ENCODE peak calls at places on chromosomes 16 and 17, in seven cellular contexts. N, Z, O, H, A, C and D are unnamed samples.

GRCh38 chr17:48261297-48261880 is 153.8 kb downstream of the SNX11 start:
- DNase-seq in O (no peak), N (no peak), H (no peak), Z (no peak), A (peak), C (no peak), D (no peak)

GRCh38 chr17:74773871-74774286 is 2.3 kb downstream of the NAT9 start:
- DNase-seq in A (no peak), Z (peak), N (no peak), C (no peak), H (no peak), O (no peak), D (peak)

GRCh38 chr16:57904101-57904500 is 66.8 kb downstream of the CNGB1 start:
- DNase-seq in N (no peak), C (no peak), A (no peak), H (no peak), Z (no peak), O (no peak), D (no peak)

GRCh38 chr16:1818204-1818872 is 8.3 kb downstream of the HAGH start:
- DNase-seq in O (no peak), C (no peak), Z (no peak), H (no peak), N (no peak), A (no peak), D (no peak)

GRCh38 chr16:67395458-67396158 is 2.3 kb upstream of the TPPP3 start:
- DNase-seq in A (no peak), N (no peak), H (no peak), Z (no peak), C (peak), O (no peak), D (no peak)

GRCh38 chr16:89246903-89247733 is 29.6 kb downstream of the ZNF778 start:
- DNase-seq in N (peak), H (peak), A (peak), O (peak), Z (peak), C (peak), D (peak)

GRCh38 chr17:27986805-27987684 is 55.4 kb upstream of the NLK start:
- DNase-seq in N (no peak), C (no peak), A (no peak), O (no peak), H (no peak), Z (peak), D (no peak)

GRCh38 chr17:48576479-48577309 is 1.5 kb downstream of the HOXB4 start:
- DNase-seq in O (no peak), A (no peak), H (no peak), N (no peak), C (no peak), Z (peak), D (no peak)

GRCh38 chr17:36939059-36939943 is 2.0 kb downstream of the LHX1 start:
- DNase-seq in Z (no peak), O (no peak), C (no peak), N (no peak), H (no peak), A (no peak), D (no peak)

GRCh38 chr17:12958786-12959185 is 59.0 kb downstream of the ELAC2 start:
- DNase-seq in C (no peak), H (no peak), N (no peak), Z (peak), O (no peak), A (no peak), D (no peak)

GRCh38 chr16:47833771-47834170 is 322.0 kb downstream of the ABCC12 start:
- DNase-seq in H (no peak), A (no peak), N (no peak), O (no peak), Z (no peak), C (no peak), D (no peak)

GRCh38 chr17:28972437-28972836 is 21.1 kb upstream of the PHF12 start:
- DNase-seq in A (peak), H (no peak), C (no peak), O (no peak), N (no peak), Z (peak), D (no peak)

GRCh38 chr17:6677158-6677831 is 25.7 kb downstream of the C17orf100 start:
- DNase-seq in H (no peak), N (no peak), O (no peak), A (no peak), C (no peak), Z (peak), D (no peak)

GRCh38 chr16:47490471-47490870 is 29.3 kb downstream of the PHKB start:
- DNase-seq in A (no peak), H (no peak), N (no peak), O (no peak), C (no peak), Z (no peak), D (no peak)

GRCh38 chr16:19639986-19640421 is 78.0 kb downstream of the KNOP1 start:
- DNase-seq in H (no peak), N (no peak), A (no peak), O (no peak), C (no peak), Z (peak), D (no peak)

GRCh38 chr17:27654136-27654535 is 23.1 kb downstream of the LGALS9 start:
- DNase-seq in H (no peak), A (no peak), C (no peak), O (no peak), Z (no peak), N (no peak), D (no peak)